ENCODE peak calls at places on chromosomes 4 and X, in six cellular contexts. B, D, N, X, A and W are unnamed samples.

GRCh38 chr4:146520894-146521542 is 722 bp downstream of the SLC10A7 start:
- DNase-seq in N (no peak), A (peak; percentile 47), X (no peak), D (peak; percentile 52), B (peak; percentile 53), W (no peak)

GRCh38 chr4:7160951-7161440 is 31.3 kb upstream of the SORCS2 start:
- DNase-seq in B (no peak), X (no peak), D (no peak), A (no peak), N (no peak), W (no peak)

GRCh38 chr4:173517781-173518371 is 12.2 kb downstream of the HAND2 start:
- DNase-seq in A (no peak), N (no peak), D (no peak), X (no peak), B (no peak), W (no peak)

GRCh38 chr4:156237192-156237591 is 283.5 kb upstream of the CTSO start:
- DNase-seq in N (no peak), B (no peak), D (no peak), A (no peak), X (no peak), W (no peak)

GRCh38 chr4:7186081-7186480 is 6.3 kb upstream of the SORCS2 start:
- DNase-seq in D (no peak), B (no peak), X (no peak), A (no peak), N (no peak), W (peak; percentile 8)

GRCh38 chr4:185344743-185345538 is 50.8 kb downstream of the LRP2BP start:
- DNase-seq in N (no peak), B (no peak), X (no peak), D (no peak), A (no peak), W (no peak)

GRCh38 chrX:18997916-18998315 is 14.0 kb upstream of the PHKA2 start:
- DNase-seq in N (no peak), A (no peak), D (peak; percentile 37), B (no peak), X (no peak), W (no peak)

GRCh38 chr4:84985952-84986351 is 19.5 kb upstream of the WDFY3 start:
- DNase-seq in N (no peak), X (no peak), B (peak; percentile 71), A (no peak), D (peak; percentile 87), W (no peak)

GRCh38 chr4:15707363-15707715 is 4.5 kb downstream of the BST1 start:
- DNase-seq in A (no peak), B (no peak), N (no peak), D (no peak), X (no peak), W (no peak)

GRCh38 chrX:31459361-31459760 is 387.5 kb upstream of the FTHL17 start:
- DNase-seq in D (peak; percentile 1), N (no peak), B (no peak), X (no peak), A (no peak), W (no peak)

GRCh38 chr4:142815834-142816233 is 30.3 kb downstream of the INPP4B start:
- DNase-seq in A (no peak), B (peak; percentile 83), X (no peak), D (peak; percentile 87), N (no peak), W (no peak)

GRCh38 chrX:101744085-101744484 is 84.4 kb upstream of the ARMCX2 start:
- DNase-seq in X (no peak), D (no peak), B (peak; percentile 8), A (no peak), N (no peak), W (no peak)

GRCh38 chr4:32858971-32859370 is 2138.8 kb downstream of the PCDH7 start:
- DNase-seq in A (no peak), B (peak; percentile 86), X (no peak), N (no peak), D (peak; percentile 91), W (no peak)

GRCh38 chrX:7146703-7147430 is 645 bp upstream of the STS start:
- DNase-seq in D (peak; percentile 24), B (peak; percentile 16), A (no peak), N (no peak), X (no peak), W (no peak)